ENCODE peak calls at places on chromosome 7, in five cellular contexts. One of them, this sample, is unnamed.

GRCh38 chr7:151235091-151235787 is 3.0 kb downstream of the CHPF2 start:
- DNase-seq in H7: peak
- DNase-seq in CD4-positive, alpha-beta T cell: no peak
- DNase-seq in Karpas-422: no peak
- DNase-seq in RPMI7951: no peak
- DNase-seq in this sample: no peak

GRCh38 chr7:158723266-158723665 is 18.7 kb upstream of the NCAPG2 start:
- DNase-seq in H7: no peak
- DNase-seq in CD4-positive, alpha-beta T cell: no peak
- DNase-seq in Karpas-422: no peak
- DNase-seq in RPMI7951: no peak
- DNase-seq in this sample: no peak

GRCh38 chr7:47438411-47439029 is 143.4 kb downstream of the TNS3 start:
- DNase-seq in H7: no peak
- DNase-seq in CD4-positive, alpha-beta T cell: no peak
- DNase-seq in Karpas-422: no peak
- DNase-seq in RPMI7951: no peak
- DNase-seq in this sample: no peak

GRCh38 chr7:124566576-124566975 is 199.0 kb downstream of the GPR37 start:
- DNase-seq in H7: peak
- DNase-seq in CD4-positive, alpha-beta T cell: no peak
- DNase-seq in Karpas-422: no peak
- DNase-seq in RPMI7951: peak
- DNase-seq in this sample: no peak

GRCh38 chr7:140317597-140317996 is 80.7 kb downstream of the SLC37A3 start:
- DNase-seq in H7: no peak
- DNase-seq in CD4-positive, alpha-beta T cell: no peak
- DNase-seq in Karpas-422: no peak
- DNase-seq in RPMI7951: no peak
- DNase-seq in this sample: no peak

GRCh38 chr7:90961037-90961725 is 303.1 kb upstream of the FZD1 start:
- DNase-seq in H7: no peak
- DNase-seq in CD4-positive, alpha-beta T cell: no peak
- DNase-seq in Karpas-422: no peak
- DNase-seq in RPMI7951: no peak
- DNase-seq in this sample: peak

GRCh38 chr7:15753834-15754600 is 67.5 kb upstream of the MEOX2 start:
- DNase-seq in H7: no peak
- DNase-seq in CD4-positive, alpha-beta T cell: no peak
- DNase-seq in Karpas-422: no peak
- DNase-seq in RPMI7951: no peak
- DNase-seq in this sample: peak

GRCh38 chr7:22730921-22731654 is 4.1 kb downstream of the IL6 start:
- DNase-seq in H7: no peak
- DNase-seq in CD4-positive, alpha-beta T cell: no peak
- DNase-seq in Karpas-422: peak
- DNase-seq in RPMI7951: peak
- DNase-seq in this sample: peak

GRCh38 chr7:150860291-150860977 is 8.1 kb downstream of the AOC1 start:
- DNase-seq in H7: peak
- DNase-seq in CD4-positive, alpha-beta T cell: no peak
- DNase-seq in Karpas-422: no peak
- DNase-seq in RPMI7951: no peak
- DNase-seq in this sample: no peak

GRCh38 chr7:139453673-139454321 is 29.7 kb downstream of the KLRG2 start:
- DNase-seq in H7: peak
- DNase-seq in CD4-positive, alpha-beta T cell: no peak
- DNase-seq in Karpas-422: peak
- DNase-seq in RPMI7951: peak
- DNase-seq in this sample: no peak

GRCh38 chr7:70582921-70583895 is 548.7 kb upstream of the GALNT17 start:
- DNase-seq in H7: peak
- DNase-seq in CD4-positive, alpha-beta T cell: no peak
- DNase-seq in Karpas-422: no peak
- DNase-seq in RPMI7951: no peak
- DNase-seq in this sample: no peak

GRCh38 chr7:113622796-113623195 is 296.0 kb downstream of the PPP1R3A start:
- DNase-seq in H7: no peak
- DNase-seq in CD4-positive, alpha-beta T cell: no peak
- DNase-seq in Karpas-422: no peak
- DNase-seq in RPMI7951: peak
- DNase-seq in this sample: peak

GRCh38 chr7:96800824-96801223 is 91.2 kb upstream of the SEM1 start:
- DNase-seq in H7: no peak
- DNase-seq in CD4-positive, alpha-beta T cell: no peak
- DNase-seq in Karpas-422: no peak
- DNase-seq in RPMI7951: no peak
- DNase-seq in this sample: no peak

GRCh38 chr7:18019562-18019961 is 8.1 kb downstream of the PRPS1L1 start:
- DNase-seq in H7: no peak
- DNase-seq in CD4-positive, alpha-beta T cell: no peak
- DNase-seq in Karpas-422: no peak
- DNase-seq in RPMI7951: peak
- DNase-seq in this sample: peak

GRCh38 chr7:139875821-139876241 is 46.8 kb downstream of the TBXAS1 start:
- DNase-seq in H7: no peak
- DNase-seq in CD4-positive, alpha-beta T cell: no peak
- DNase-seq in Karpas-422: peak
- DNase-seq in RPMI7951: no peak
- DNase-seq in this sample: no peak

GRCh38 chr7:93890041-93890463 is 501 bp downstream of the TFPI2 start:
- DNase-seq in H7: peak
- DNase-seq in CD4-positive, alpha-beta T cell: no peak
- DNase-seq in Karpas-422: no peak
- DNase-seq in RPMI7951: peak
- DNase-seq in this sample: peak

GRCh38 chr7:44071726-44072363 is 6.5 kb upstream of the PGAM2 start:
- DNase-seq in H7: no peak
- DNase-seq in CD4-positive, alpha-beta T cell: no peak
- DNase-seq in Karpas-422: no peak
- DNase-seq in RPMI7951: no peak
- DNase-seq in this sample: no peak

GRCh38 chr7:16989883-16990413 is 108.2 kb upstream of the AGR3 start:
- DNase-seq in H7: no peak
- DNase-seq in CD4-positive, alpha-beta T cell: no peak
- DNase-seq in Karpas-422: no peak
- DNase-seq in RPMI7951: peak
- DNase-seq in this sample: peak

GRCh38 chr7:47180268-47180826 is 401.6 kb downstream of the TNS3 start:
- DNase-seq in H7: peak
- DNase-seq in CD4-positive, alpha-beta T cell: no peak
- DNase-seq in Karpas-422: peak
- DNase-seq in RPMI7951: peak
- DNase-seq in this sample: peak

GRCh38 chr7:54967384-54967783 is 51.4 kb upstream of the EGFR start:
- DNase-seq in H7: no peak
- DNase-seq in CD4-positive, alpha-beta T cell: no peak
- DNase-seq in Karpas-422: no peak
- DNase-seq in RPMI7951: peak
- DNase-seq in this sample: peak

GRCh38 chr7:104530243-104530642 is 201.8 kb downstream of the LHFPL3 start:
- DNase-seq in H7: no peak
- DNase-seq in CD4-positive, alpha-beta T cell: no peak
- DNase-seq in Karpas-422: no peak
- DNase-seq in RPMI7951: no peak
- DNase-seq in this sample: no peak

GRCh38 chr7:44293561-44294324 is 31.7 kb downstream of the CAMK2B start:
- DNase-seq in H7: peak
- DNase-seq in CD4-positive, alpha-beta T cell: no peak
- DNase-seq in Karpas-422: no peak
- DNase-seq in RPMI7951: no peak
- DNase-seq in this sample: no peak